ENCODE peak calls at places on chromosomes 2 and 18, in five cellular contexts. One of them, this sample, is unnamed.

GRCh38 chr2:241064802-241065354 is 37.2 kb downstream of the MTERF4 start:
- DNase-seq in GM06990: no peak
- DNase-seq in natural killer cell: no peak
- DNase-seq in CD4-positive, alpha-beta T cell: no peak
- DNase-seq in lower leg skin: no peak
- DNase-seq in this sample: peak

GRCh38 chr2:127254386-127254981 is 34.4 kb upstream of the CYP27C1 start:
- DNase-seq in natural killer cell: no peak
- DNase-seq in GM06990: no peak
- DNase-seq in lower leg skin: peak
- DNase-seq in CD4-positive, alpha-beta T cell: no peak
- DNase-seq in this sample: no peak

GRCh38 chr2:25401307-25402021 is 59.7 kb upstream of the DNMT3A start:
- DNase-seq in GM06990: no peak
- DNase-seq in natural killer cell: no peak
- DNase-seq in CD4-positive, alpha-beta T cell: no peak
- DNase-seq in lower leg skin: peak
- DNase-seq in this sample: no peak

GRCh38 chr2:229633546-229633945 is 80.8 kb downstream of the DNER start:
- DNase-seq in lower leg skin: no peak
- DNase-seq in natural killer cell: no peak
- DNase-seq in GM06990: no peak
- DNase-seq in CD4-positive, alpha-beta T cell: no peak
- DNase-seq in this sample: no peak

GRCh38 chr2:147365577-147365976 is 479.3 kb upstream of the ACVR2A start:
- DNase-seq in lower leg skin: no peak
- DNase-seq in natural killer cell: no peak
- DNase-seq in CD4-positive, alpha-beta T cell: no peak
- DNase-seq in GM06990: no peak
- DNase-seq in this sample: no peak

GRCh38 chr2:191051825-191052778 is 38.1 kb upstream of the STAT1 start:
- DNase-seq in CD4-positive, alpha-beta T cell: no peak
- DNase-seq in lower leg skin: no peak
- DNase-seq in GM06990: no peak
- DNase-seq in natural killer cell: no peak
- DNase-seq in this sample: no peak

GRCh38 chr2:46411245-46411641 is 68.1 kb upstream of the TMEM247 start:
- DNase-seq in natural killer cell: no peak
- DNase-seq in CD4-positive, alpha-beta T cell: no peak
- DNase-seq in GM06990: no peak
- DNase-seq in lower leg skin: no peak
- DNase-seq in this sample: no peak

GRCh38 chr2:80053522-80054338 is 250.8 kb downstream of the LRRTM1 start:
- DNase-seq in GM06990: no peak
- DNase-seq in lower leg skin: no peak
- DNase-seq in natural killer cell: no peak
- DNase-seq in CD4-positive, alpha-beta T cell: no peak
- DNase-seq in this sample: no peak

GRCh38 chr2:220043155-220043992 is 415.9 kb downstream of the SLC4A3 start:
- DNase-seq in CD4-positive, alpha-beta T cell: no peak
- DNase-seq in natural killer cell: no peak
- DNase-seq in GM06990: no peak
- DNase-seq in lower leg skin: no peak
- DNase-seq in this sample: no peak

GRCh38 chr2:104866122-104866864 is 12.4 kb downstream of the POU3F3 start:
- DNase-seq in lower leg skin: no peak
- DNase-seq in natural killer cell: no peak
- DNase-seq in CD4-positive, alpha-beta T cell: no peak
- DNase-seq in GM06990: no peak
- DNase-seq in this sample: no peak

GRCh38 chr2:158740591-158740990 is 54.5 kb upstream of the DAPL1 start:
- DNase-seq in lower leg skin: peak
- DNase-seq in CD4-positive, alpha-beta T cell: no peak
- DNase-seq in natural killer cell: no peak
- DNase-seq in GM06990: no peak
- DNase-seq in this sample: no peak

GRCh38 chr2:74576151-74576755 is 21.7 kb downstream of the DOK1 start:
- DNase-seq in GM06990: no peak
- DNase-seq in CD4-positive, alpha-beta T cell: no peak
- DNase-seq in natural killer cell: no peak
- DNase-seq in lower leg skin: no peak
- DNase-seq in this sample: no peak

GRCh38 chr2:74575320-74575719 is 20.8 kb downstream of the DOK1 start:
- DNase-seq in GM06990: no peak
- DNase-seq in natural killer cell: no peak
- DNase-seq in CD4-positive, alpha-beta T cell: no peak
- DNase-seq in lower leg skin: no peak
- DNase-seq in this sample: no peak

GRCh38 chr2:74577448-74577847 is 22.9 kb downstream of the DOK1 start:
- DNase-seq in GM06990: no peak
- DNase-seq in natural killer cell: no peak
- DNase-seq in lower leg skin: no peak
- DNase-seq in CD4-positive, alpha-beta T cell: no peak
- DNase-seq in this sample: no peak

GRCh38 chr2:74578476-74578875 is 24.0 kb downstream of the DOK1 start:
- DNase-seq in lower leg skin: no peak
- DNase-seq in natural killer cell: no peak
- DNase-seq in GM06990: no peak
- DNase-seq in CD4-positive, alpha-beta T cell: no peak
- DNase-seq in this sample: no peak

GRCh38 chr2:74576830-74577229 is 22.3 kb downstream of the DOK1 start:
- DNase-seq in GM06990: no peak
- DNase-seq in natural killer cell: no peak
- DNase-seq in lower leg skin: no peak
- DNase-seq in CD4-positive, alpha-beta T cell: no peak
- DNase-seq in this sample: no peak
- TF ChIP-seq CTCF in GM06990: no peak
- TF ChIP-seq CTCF in natural killer cell: no peak
- TF ChIP-seq CTCF in lower leg skin: no peak
- TF ChIP-seq CTCF in CD4-positive, alpha-beta T cell: no peak
- TF ChIP-seq CTCF in this sample: no peak

GRCh38 chr2:205369813-205370212 is 312.5 kb upstream of the NRP2 start:
- DNase-seq in CD4-positive, alpha-beta T cell: no peak
- DNase-seq in GM06990: no peak
- DNase-seq in lower leg skin: no peak
- DNase-seq in natural killer cell: no peak
- DNase-seq in this sample: no peak
- TF ChIP-seq CTCF in CD4-positive, alpha-beta T cell: no peak
- TF ChIP-seq CTCF in GM06990: no peak
- TF ChIP-seq CTCF in lower leg skin: no peak
- TF ChIP-seq CTCF in natural killer cell: no peak
- TF ChIP-seq CTCF in this sample: no peak

GRCh38 chr18:76378526-76379215 is 116.4 kb downstream of the ZNF516 start:
- DNase-seq in CD4-positive, alpha-beta T cell: no peak
- DNase-seq in natural killer cell: no peak
- DNase-seq in GM06990: no peak
- DNase-seq in lower leg skin: peak
- DNase-seq in this sample: peak

GRCh38 chr18:76380127-76380729 is 114.8 kb downstream of the ZNF516 start:
- DNase-seq in natural killer cell: no peak
- DNase-seq in lower leg skin: no peak
- DNase-seq in CD4-positive, alpha-beta T cell: no peak
- DNase-seq in GM06990: no peak
- DNase-seq in this sample: no peak

GRCh38 chr18:76379226-76380126 is 115.6 kb downstream of the ZNF516 start:
- DNase-seq in CD4-positive, alpha-beta T cell: no peak
- DNase-seq in natural killer cell: no peak
- DNase-seq in lower leg skin: peak
- DNase-seq in GM06990: no peak
- DNase-seq in this sample: peak

GRCh38 chr18:76382265-76382664 is 112.8 kb downstream of the ZNF516 start:
- DNase-seq in GM06990: no peak
- DNase-seq in CD4-positive, alpha-beta T cell: no peak
- DNase-seq in natural killer cell: no peak
- DNase-seq in lower leg skin: no peak
- DNase-seq in this sample: no peak

GRCh38 chr18:76380791-76381405 is 114.1 kb downstream of the ZNF516 start:
- DNase-seq in CD4-positive, alpha-beta T cell: no peak
- DNase-seq in GM06990: no peak
- DNase-seq in lower leg skin: peak
- DNase-seq in natural killer cell: no peak
- DNase-seq in this sample: no peak
- TF ChIP-seq CTCF in CD4-positive, alpha-beta T cell: no peak
- TF ChIP-seq CTCF in GM06990: peak
- TF ChIP-seq CTCF in lower leg skin: no peak
- TF ChIP-seq CTCF in natural killer cell: no peak
- TF ChIP-seq CTCF in this sample: peak

GRCh38 chr2:218618102-218618860 is 10.6 kb downstream of the PLCD4 start:
- DNase-seq in CD4-positive, alpha-beta T cell: no peak
- DNase-seq in lower leg skin: no peak
- DNase-seq in natural killer cell: no peak
- DNase-seq in GM06990: no peak
- DNase-seq in this sample: no peak
- TF ChIP-seq CTCF in CD4-positive, alpha-beta T cell: no peak
- TF ChIP-seq CTCF in lower leg skin: no peak
- TF ChIP-seq CTCF in natural killer cell: no peak
- TF ChIP-seq CTCF in GM06990: no peak
- TF ChIP-seq CTCF in this sample: no peak

DNA sequence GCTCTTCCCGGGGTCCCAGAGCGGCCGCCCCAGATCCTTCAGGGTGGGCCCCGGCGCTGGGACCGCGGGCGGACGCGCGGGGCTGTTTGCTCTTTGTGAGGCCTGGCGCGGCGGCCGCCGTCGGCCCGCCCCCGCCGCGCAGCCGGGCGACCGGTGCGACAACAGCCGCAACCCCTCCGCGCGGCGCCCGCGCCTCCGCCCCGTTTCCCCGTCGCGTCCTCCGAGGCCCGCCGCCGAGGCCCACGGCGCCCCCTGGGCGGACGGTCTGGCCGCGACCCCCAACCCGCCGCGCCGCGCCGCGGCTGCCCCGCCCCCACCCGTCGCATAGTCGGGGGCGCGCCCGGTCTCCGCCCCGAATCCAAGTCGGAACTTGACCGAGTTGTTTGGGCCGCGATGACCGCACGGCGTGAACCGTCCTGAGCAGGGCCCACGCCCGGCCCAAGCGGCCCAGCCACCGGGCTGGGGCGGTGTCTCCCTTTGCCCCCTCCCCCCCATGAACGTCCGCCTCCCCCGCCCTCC is 448 bp downstream of the YPEL5 start:
- DNase-seq in CD4-positive, alpha-beta T cell: peak
- DNase-seq in lower leg skin: peak
- DNase-seq in natural killer cell: no peak
- DNase-seq in GM06990: no peak
- DNase-seq in this sample: peak
- TF ChIP-seq CTCF in CD4-positive, alpha-beta T cell: no peak
- TF ChIP-seq CTCF in lower leg skin: no peak
- TF ChIP-seq CTCF in natural killer cell: no peak
- TF ChIP-seq CTCF in GM06990: no peak
- TF ChIP-seq CTCF in this sample: no peak

This sample was measured in type B pancreatic cell.